ENCODE peak calls at places on chromosomes 2 and 18, in nine cellular contexts. One of them, this sample, is unnamed. For H3K4me1, the result is how much of the 10 kb centered on the place peaks cover.

GRCh38 chr2:85318222-85319182 is 9.3 kb downstream of the TGOLN2 start:
- DNase-seq in upper lobe of left lung: peak
- DNase-seq in endothelial cell of umbilical vein: no peak
- DNase-seq in spleen: no peak
- DNase-seq in stomach: no peak
- DNase-seq in transverse colon: no peak
- DNase-seq in sigmoid colon: peak
- DNase-seq in K562: no peak
- DNase-seq in breast epithelium: no peak
- DNase-seq in this sample: no peak

GRCh38 chr2:160380613-160381012 is 113.0 kb downstream of the RBMS1 start:
- DNase-seq in upper lobe of left lung: peak
- DNase-seq in endothelial cell of umbilical vein: peak
- DNase-seq in spleen: no peak
- DNase-seq in stomach: no peak
- DNase-seq in transverse colon: no peak
- DNase-seq in sigmoid colon: no peak
- DNase-seq in K562: no peak
- DNase-seq in breast epithelium: no peak
- DNase-seq in this sample: no peak

GRCh38 chr2:159124441-159124911 is 156.0 kb downstream of the TANC1 start:
- DNase-seq in upper lobe of left lung: peak
- DNase-seq in endothelial cell of umbilical vein: peak
- DNase-seq in spleen: no peak
- DNase-seq in stomach: peak
- DNase-seq in transverse colon: peak
- DNase-seq in sigmoid colon: no peak
- DNase-seq in K562: no peak
- DNase-seq in breast epithelium: no peak
- DNase-seq in this sample: no peak

GRCh38 chr2:127079358-127079920 is 27.5 kb downstream of the BIN1 start:
- DNase-seq in upper lobe of left lung: no peak
- DNase-seq in endothelial cell of umbilical vein: no peak
- DNase-seq in spleen: no peak
- DNase-seq in stomach: no peak
- DNase-seq in transverse colon: no peak
- DNase-seq in sigmoid colon: no peak
- DNase-seq in K562: no peak
- DNase-seq in breast epithelium: no peak
- DNase-seq in this sample: no peak

GRCh38 chr18:55153346-55153745 is 194.1 kb upstream of the CCDC68 start:
- DNase-seq in upper lobe of left lung: no peak
- DNase-seq in endothelial cell of umbilical vein: no peak
- DNase-seq in spleen: no peak
- DNase-seq in stomach: no peak
- DNase-seq in transverse colon: no peak
- DNase-seq in sigmoid colon: no peak
- DNase-seq in K562: no peak
- DNase-seq in breast epithelium: no peak
- DNase-seq in this sample: no peak

GRCh38 chr2:140929866-140930265 is 1201.0 kb downstream of the LRP1B start:
- DNase-seq in upper lobe of left lung: no peak
- DNase-seq in endothelial cell of umbilical vein: no peak
- DNase-seq in spleen: no peak
- DNase-seq in stomach: no peak
- DNase-seq in transverse colon: no peak
- DNase-seq in sigmoid colon: no peak
- DNase-seq in K562: no peak
- DNase-seq in breast epithelium: no peak
- DNase-seq in this sample: no peak

GRCh38 chr2:180657054-180657453 is 323.4 kb upstream of the UBE2E3 start:
- DNase-seq in upper lobe of left lung: no peak
- DNase-seq in endothelial cell of umbilical vein: no peak
- DNase-seq in spleen: no peak
- DNase-seq in stomach: no peak
- DNase-seq in transverse colon: no peak
- DNase-seq in sigmoid colon: no peak
- DNase-seq in K562: no peak
- DNase-seq in breast epithelium: no peak
- DNase-seq in this sample: no peak

GRCh38 chr2:71813315-71813714 is 334.3 kb downstream of the CYP26B1 start:
- DNase-seq in upper lobe of left lung: no peak
- DNase-seq in endothelial cell of umbilical vein: no peak
- DNase-seq in spleen: no peak
- DNase-seq in stomach: no peak
- DNase-seq in transverse colon: no peak
- DNase-seq in sigmoid colon: no peak
- DNase-seq in K562: no peak
- DNase-seq in breast epithelium: no peak
- DNase-seq in this sample: no peak

GRCh38 chr2:134142341-134142738 is 111.5 kb upstream of the MGAT5 start:
- DNase-seq in upper lobe of left lung: no peak
- DNase-seq in endothelial cell of umbilical vein: peak
- DNase-seq in spleen: no peak
- DNase-seq in stomach: no peak
- DNase-seq in transverse colon: no peak
- DNase-seq in sigmoid colon: no peak
- DNase-seq in K562: no peak
- DNase-seq in breast epithelium: no peak
- DNase-seq in this sample: no peak

GRCh38 chr18:22346342-22346967 is 71.3 kb downstream of the CTAGE1 start:
- DNase-seq in upper lobe of left lung: peak
- DNase-seq in endothelial cell of umbilical vein: peak
- DNase-seq in spleen: no peak
- DNase-seq in stomach: peak
- DNase-seq in transverse colon: peak
- DNase-seq in sigmoid colon: no peak
- DNase-seq in K562: no peak
- DNase-seq in breast epithelium: no peak
- DNase-seq in this sample: peak

GRCh38 chr2:191581003-191581402 is 96.9 kb upstream of the NABP1 start:
- DNase-seq in upper lobe of left lung: no peak
- DNase-seq in endothelial cell of umbilical vein: no peak
- DNase-seq in spleen: no peak
- DNase-seq in stomach: no peak
- DNase-seq in transverse colon: no peak
- DNase-seq in sigmoid colon: no peak
- DNase-seq in K562: no peak
- DNase-seq in breast epithelium: no peak
- DNase-seq in this sample: no peak

GRCh38 chr2:102103992-102104871 is 38.3 kb upstream of the IL1R1 start:
- DNase-seq in upper lobe of left lung: peak
- DNase-seq in endothelial cell of umbilical vein: peak
- DNase-seq in spleen: peak
- DNase-seq in stomach: peak
- DNase-seq in transverse colon: peak
- DNase-seq in sigmoid colon: peak
- DNase-seq in K562: no peak
- DNase-seq in breast epithelium: peak
- DNase-seq in this sample: peak

GRCh38 chr2:235740821-235741220 is 247.0 kb downstream of the AGAP1 start:
- DNase-seq in upper lobe of left lung: no peak
- DNase-seq in endothelial cell of umbilical vein: no peak
- DNase-seq in spleen: no peak
- DNase-seq in stomach: no peak
- DNase-seq in transverse colon: peak
- DNase-seq in sigmoid colon: no peak
- DNase-seq in K562: peak
- DNase-seq in breast epithelium: no peak
- DNase-seq in this sample: no peak

GRCh38 chr18:12408247-12408869 is 629 bp downstream of the PRELID3A start:
- DNase-seq in upper lobe of left lung: peak
- DNase-seq in endothelial cell of umbilical vein: peak
- DNase-seq in spleen: no peak
- DNase-seq in stomach: no peak
- DNase-seq in transverse colon: peak
- DNase-seq in sigmoid colon: no peak
- DNase-seq in K562: no peak
- DNase-seq in breast epithelium: no peak
- DNase-seq in this sample: no peak

GRCh38 chr2:154402138-154402714 is 296.3 kb upstream of the KCNJ3 start:
- DNase-seq in upper lobe of left lung: no peak
- DNase-seq in endothelial cell of umbilical vein: peak
- DNase-seq in spleen: no peak
- DNase-seq in stomach: no peak
- DNase-seq in transverse colon: no peak
- DNase-seq in sigmoid colon: no peak
- DNase-seq in K562: no peak
- DNase-seq in breast epithelium: no peak
- DNase-seq in this sample: no peak

GRCh38 chr18:13110559-13110958 is 108.0 kb upstream of the LDLRAD4 start:
- DNase-seq in upper lobe of left lung: no peak
- DNase-seq in endothelial cell of umbilical vein: no peak
- DNase-seq in spleen: no peak
- DNase-seq in stomach: no peak
- DNase-seq in transverse colon: no peak
- DNase-seq in sigmoid colon: no peak
- DNase-seq in K562: no peak
- DNase-seq in breast epithelium: no peak
- DNase-seq in this sample: no peak

GRCh38 chr2:3785220-3785889 is 82.0 kb downstream of the DCDC2C start:
- DNase-seq in upper lobe of left lung: no peak
- DNase-seq in endothelial cell of umbilical vein: no peak
- DNase-seq in spleen: no peak
- DNase-seq in stomach: no peak
- DNase-seq in transverse colon: no peak
- DNase-seq in sigmoid colon: no peak
- DNase-seq in K562: no peak
- DNase-seq in breast epithelium: no peak
- DNase-seq in this sample: no peak

DNA sequence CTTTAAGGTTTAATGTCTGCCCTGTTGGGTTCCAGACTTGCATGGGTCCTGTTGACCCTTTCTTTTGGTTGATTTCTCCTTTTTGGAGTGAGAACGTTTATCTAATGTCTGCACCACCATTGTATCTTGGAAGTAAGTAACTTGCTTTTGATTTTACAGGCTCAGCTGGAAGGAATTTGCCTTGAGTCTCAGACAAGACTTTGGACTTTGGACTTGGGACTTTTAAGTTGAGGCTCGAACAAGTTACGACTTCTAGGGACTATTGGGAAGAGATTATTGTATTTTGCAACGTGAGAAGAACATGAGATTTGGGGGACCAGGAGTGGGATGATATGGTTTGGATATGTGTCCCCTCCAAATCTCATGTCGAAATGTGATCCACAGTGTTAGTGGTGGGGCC is 267.7 kb downstream of the GLI2 start:
- DNase-seq in upper lobe of left lung: no peak
- DNase-seq in endothelial cell of umbilical vein: no peak
- DNase-seq in spleen: no peak
- DNase-seq in stomach: no peak
- DNase-seq in transverse colon: no peak
- DNase-seq in sigmoid colon: no peak
- DNase-seq in K562: no peak
- DNase-seq in breast epithelium: no peak
- DNase-seq in this sample: no peak
- H3K4me1 ChIP-seq in upper lobe of left lung: under half
- H3K4me1 ChIP-seq in endothelial cell of umbilical vein: under half
- H3K4me1 ChIP-seq in spleen: under half
- H3K4me1 ChIP-seq in stomach: under half
- H3K4me1 ChIP-seq in transverse colon: under half
- H3K4me1 ChIP-seq in sigmoid colon: under half
- H3K4me1 ChIP-seq in K562: under half
- H3K4me1 ChIP-seq in breast epithelium: under half
- H3K4me1 ChIP-seq in this sample: under half

DNA sequence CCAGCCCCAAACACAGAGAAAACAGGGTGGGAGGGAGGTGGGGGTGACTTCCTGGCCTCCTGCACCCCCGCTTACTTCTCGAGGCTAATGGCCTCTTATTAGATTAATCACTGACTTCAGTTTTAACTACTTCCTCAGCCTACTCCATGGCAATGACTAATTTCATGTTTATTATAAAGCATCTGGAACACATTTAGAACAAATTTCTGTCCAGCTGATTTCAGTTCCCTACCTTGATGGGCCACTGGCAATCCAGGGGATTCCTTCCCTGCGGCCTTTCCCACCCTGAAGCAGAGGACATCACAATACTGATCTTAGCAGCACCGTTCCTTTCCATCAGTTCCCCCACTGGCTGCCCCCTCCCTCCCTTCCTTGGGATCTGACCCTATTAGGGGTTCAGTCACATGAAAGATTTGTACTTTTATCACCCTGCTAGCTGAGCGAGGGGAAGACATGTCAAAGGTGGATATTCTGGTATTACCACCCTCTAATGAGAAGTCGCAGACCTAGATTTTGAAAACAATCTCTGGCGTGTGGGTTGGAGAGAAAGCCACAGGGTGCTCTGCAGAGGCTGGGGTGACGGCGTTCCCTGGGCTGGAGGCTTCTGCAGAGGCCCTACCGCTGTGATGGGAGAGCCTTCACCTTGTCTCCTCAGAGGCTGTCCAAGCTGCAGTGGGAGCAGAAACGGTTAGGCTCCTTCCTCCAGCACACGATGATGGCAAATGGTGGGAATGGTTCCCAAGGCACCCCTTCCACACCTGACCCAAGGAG is 67.7 kb downstream of the KIAA2012 start:
- DNase-seq in upper lobe of left lung: no peak
- DNase-seq in endothelial cell of umbilical vein: no peak
- DNase-seq in spleen: no peak
- DNase-seq in stomach: no peak
- DNase-seq in transverse colon: no peak
- DNase-seq in sigmoid colon: no peak
- DNase-seq in K562: no peak
- DNase-seq in breast epithelium: no peak
- DNase-seq in this sample: no peak
- TF ChIP-seq POLR2AphosphoS5 in upper lobe of left lung: no peak
- TF ChIP-seq POLR2AphosphoS5 in endothelial cell of umbilical vein: no peak
- TF ChIP-seq POLR2AphosphoS5 in spleen: no peak
- TF ChIP-seq POLR2AphosphoS5 in stomach: no peak
- TF ChIP-seq POLR2AphosphoS5 in transverse colon: peak
- TF ChIP-seq POLR2AphosphoS5 in sigmoid colon: peak
- TF ChIP-seq POLR2AphosphoS5 in K562: no peak
- TF ChIP-seq POLR2AphosphoS5 in breast epithelium: no peak
- TF ChIP-seq POLR2AphosphoS5 in this sample: no peak

GRCh38 chr2:74119912-74120825 is 27.5 kb downstream of the BOLA3 start:
- DNase-seq in upper lobe of left lung: peak
- DNase-seq in endothelial cell of umbilical vein: peak
- DNase-seq in spleen: peak
- DNase-seq in stomach: peak
- DNase-seq in transverse colon: peak
- DNase-seq in sigmoid colon: peak
- DNase-seq in K562: peak
- DNase-seq in breast epithelium: peak
- DNase-seq in this sample: peak
- TF ChIP-seq POLR2A in upper lobe of left lung: peak
- TF ChIP-seq POLR2A in endothelial cell of umbilical vein: no peak
- TF ChIP-seq POLR2A in spleen: no peak
- TF ChIP-seq POLR2A in stomach: no peak
- TF ChIP-seq POLR2A in transverse colon: peak
- TF ChIP-seq POLR2A in sigmoid colon: no peak
- TF ChIP-seq POLR2A in K562: peak
- TF ChIP-seq POLR2A in breast epithelium: no peak
- TF ChIP-seq POLR2A in this sample: no peak

DNA sequence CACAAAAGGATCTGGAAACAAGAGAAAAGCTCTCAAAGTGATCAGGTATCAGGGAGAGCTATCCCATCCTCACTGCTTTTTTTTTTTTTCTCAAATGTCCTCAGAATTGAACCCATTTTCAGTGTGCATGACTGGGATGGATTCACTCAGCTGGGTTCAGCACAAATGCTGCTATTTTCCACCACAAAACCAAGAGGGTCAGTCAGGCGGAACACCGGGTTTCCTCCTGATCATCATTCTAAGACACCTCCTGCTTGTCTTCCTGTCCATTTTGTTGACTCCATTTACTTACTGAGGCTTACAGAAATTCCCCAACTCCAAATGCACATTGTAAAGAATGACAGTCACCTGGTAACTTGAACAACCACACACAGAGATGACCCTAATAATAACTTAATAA is 39.9 kb downstream of the CYRIA start:
- DNase-seq in upper lobe of left lung: no peak
- DNase-seq in endothelial cell of umbilical vein: no peak
- DNase-seq in spleen: no peak
- DNase-seq in stomach: no peak
- DNase-seq in transverse colon: no peak
- DNase-seq in sigmoid colon: no peak
- DNase-seq in K562: no peak
- DNase-seq in breast epithelium: no peak
- DNase-seq in this sample: no peak
- H3K4me1 ChIP-seq in upper lobe of left lung: under half
- H3K4me1 ChIP-seq in endothelial cell of umbilical vein: under half
- H3K4me1 ChIP-seq in spleen: half or more
- H3K4me1 ChIP-seq in stomach: under half
- H3K4me1 ChIP-seq in transverse colon: under half
- H3K4me1 ChIP-seq in sigmoid colon: under half
- H3K4me1 ChIP-seq in K562: under half
- H3K4me1 ChIP-seq in breast epithelium: under half
- H3K4me1 ChIP-seq in this sample: under half

This sample was measured in prostate gland.